ENCODE peak calls at places on chromosome 1, in five cellular contexts. W, N, S, V and K are unnamed samples.

GRCh38 chr1:192474080-192474683 is 101.4 kb upstream of the RGS1 start:
- DNase-seq in W (peak; percentile 70), N (no peak), S (peak; percentile 71), V (peak; percentile 32), K (peak; percentile 40)

GRCh38 chr1:201268604-201269151 is 14.6 kb upstream of the PKP1 start:
- DNase-seq in W (no peak), N (no peak), S (no peak), V (peak; percentile 75), K (peak; percentile 62)

GRCh38 chr1:119225270-119225669 is 84.8 kb upstream of the WARS2 start:
- DNase-seq in W (no peak), N (no peak), S (no peak), V (no peak), K (no peak)

GRCh38 chr1:81021134-81021533 is 779.6 kb upstream of the ADGRL2 start:
- DNase-seq in W (no peak), N (no peak), S (no peak), V (peak; percentile 9), K (no peak)

GRCh38 chr1:180248176-180248575 is 18.1 kb downstream of the LHX4 start:
- DNase-seq in W (no peak), N (no peak), S (no peak), V (no peak), K (no peak)

GRCh38 chr1:24369801-24370200 is 43.8 kb downstream of the STPG1 start:
- DNase-seq in W (no peak), N (no peak), S (no peak), V (no peak), K (no peak)

GRCh38 chr1:147273409-147274307 is 31.2 kb downstream of the CHD1L start:
- DNase-seq in W (peak; percentile 88), N (peak; percentile 58), S (peak; percentile 76), V (peak; percentile 78), K (peak; percentile 57)

GRCh38 chr1:203009185-203009584 is 2.0 kb downstream of the TMEM183A start:
- DNase-seq in W (no peak), N (no peak), S (no peak), V (no peak), K (no peak)

GRCh38 chr1:9278585-9279153 is 14.0 kb upstream of the SPSB1 start:
- DNase-seq in W (no peak), N (no peak), S (no peak), V (no peak), K (no peak)